ENCODE peak calls at places on chromosomes 2 and 18, in six cellular contexts. J is HEK293T, R is hypothalamus, U is neural crest cell, S is iris pigment epithelial cell, Y is D341Med. V is an unnamed sample.

GRCh38 chr2:105143467-105144127 is 97.9 kb upstream of the GPR45 start:
- DNase-seq in S (peak; percentile 7), U (peak; percentile 43), J (peak; percentile 41), Y (peak; percentile 43), R (peak; percentile 26), V (peak; percentile 43)

GRCh38 chr2:211816739-211817138 is 721.9 kb downstream of the ERBB4 start:
- DNase-seq in U (no peak), J (no peak), R (no peak), Y (no peak), S (no peak), V (no peak)

GRCh38 chr2:236825989-236826510 is 256.4 kb downstream of the ACKR3 start:
- DNase-seq in J (no peak), U (no peak), S (no peak), Y (no peak), R (no peak), V (no peak)

GRCh38 chr2:137190411-137191190 is 425.3 kb downstream of the THSD7B start:
- DNase-seq in U (no peak), Y (no peak), J (no peak), R (no peak), S (no peak), V (no peak)

GRCh38 chr2:70977605-70978205 is 725 bp upstream of the ANKRD53 start:
- DNase-seq in S (peak; percentile 86), J (no peak), R (no peak), U (no peak), Y (no peak), V (no peak)

GRCh38 chr2:186984481-186984880 is 135.5 kb upstream of the ZSWIM2 start:
- DNase-seq in Y (no peak), S (no peak), U (no peak), R (no peak), J (no peak), V (no peak)

GRCh38 chr18:12359515-12359927 is 17.5 kb downstream of the AFG3L2 start:
- DNase-seq in Y (no peak), J (no peak), S (peak; percentile 64), U (no peak), R (no peak), V (no peak)

GRCh38 chr2:37156071-37156856 is 516 bp downstream of the EIF2AK2 start:
- DNase-seq in J (peak; percentile 55), S (peak; percentile 62), Y (peak; percentile 39), U (no peak), R (peak; percentile 63), V (no peak)

GRCh38 chr2:199933466-199933865 is 21.8 kb downstream of the TYW5 start:
- DNase-seq in J (no peak), U (no peak), R (no peak), Y (no peak), S (peak; percentile 24), V (no peak)

GRCh38 chr2:41884718-41885117 is 163.1 kb upstream of the PKDCC start:
- DNase-seq in R (no peak), U (no peak), J (no peak), S (no peak), Y (no peak), V (no peak)

GRCh38 chr2:101473911-101474751 is 781 bp downstream of the RFX8 start:
- DNase-seq in S (peak; percentile 55), Y (peak; percentile 39), J (no peak), U (peak; percentile 44), R (peak; percentile 25), V (peak; percentile 25)

GRCh38 chr2:196677404-196677803 is 37.9 kb downstream of the CCDC150 start:
- DNase-seq in R (no peak), Y (no peak), S (peak; percentile 83), J (no peak), U (no peak), V (no peak)

GRCh38 chr2:160175169-160176130 is 24.6 kb downstream of the ITGB6 start:
- DNase-seq in U (no peak), R (no peak), S (no peak), J (no peak), Y (no peak), V (no peak)

V was measured in progenitor cell of endocrine pancreas.